ENCODE peak calls at places on chromosome 5, in seven cellular contexts. One of them, this sample, is unnamed.

GRCh38 chr5:77957-78804 is 13.8 kb upstream of the PLEKHG4B start:
- DNase-seq in renal cortical epithelial cell: no peak
- DNase-seq in heart right ventricle: peak; percentile 31
- DNase-seq in aorta: peak; percentile 51
- DNase-seq in substantia nigra: no peak
- DNase-seq in stimulated activated CD4-positive, alpha-beta T cell treated with anti-CD3 and anti-CD28 coated beads, Interleukin-1b, Interleukin-23, amount 100 ng/mL, for 24 hours: no peak
- DNase-seq in ELR: peak; percentile 80
- DNase-seq in this sample: peak; percentile 22

GRCh38 chr5:79544136-79544535 is 30.2 kb upstream of the HOMER1 start:
- DNase-seq in renal cortical epithelial cell: no peak
- DNase-seq in heart right ventricle: peak; percentile 55
- DNase-seq in aorta: no peak
- DNase-seq in substantia nigra: no peak
- DNase-seq in stimulated activated CD4-positive, alpha-beta T cell treated with anti-CD3 and anti-CD28 coated beads, Interleukin-1b, Interleukin-23, amount 100 ng/mL, for 24 hours: no peak
- DNase-seq in ELR: no peak
- DNase-seq in this sample: no peak

GRCh38 chr5:9895305-9895650 is 265.1 kb upstream of the TAS2R1 start:
- DNase-seq in renal cortical epithelial cell: no peak
- DNase-seq in heart right ventricle: no peak
- DNase-seq in aorta: no peak
- DNase-seq in substantia nigra: no peak
- DNase-seq in stimulated activated CD4-positive, alpha-beta T cell treated with anti-CD3 and anti-CD28 coated beads, Interleukin-1b, Interleukin-23, amount 100 ng/mL, for 24 hours: no peak
- DNase-seq in ELR: no peak
- DNase-seq in this sample: no peak

GRCh38 chr5:179258922-179259730 is 86.1 kb downstream of the ADAMTS2 start:
- DNase-seq in renal cortical epithelial cell: no peak
- DNase-seq in heart right ventricle: no peak
- DNase-seq in aorta: peak; percentile 69
- DNase-seq in substantia nigra: no peak
- DNase-seq in stimulated activated CD4-positive, alpha-beta T cell treated with anti-CD3 and anti-CD28 coated beads, Interleukin-1b, Interleukin-23, amount 100 ng/mL, for 24 hours: no peak
- DNase-seq in ELR: peak; percentile 98
- DNase-seq in this sample: no peak

GRCh38 chr5:143106175-143106574 is 297.3 kb downstream of the NR3C1 start:
- DNase-seq in renal cortical epithelial cell: peak; percentile 79
- DNase-seq in heart right ventricle: peak; percentile 51
- DNase-seq in aorta: no peak
- DNase-seq in substantia nigra: no peak
- DNase-seq in stimulated activated CD4-positive, alpha-beta T cell treated with anti-CD3 and anti-CD28 coated beads, Interleukin-1b, Interleukin-23, amount 100 ng/mL, for 24 hours: no peak
- DNase-seq in ELR: peak; percentile 70
- DNase-seq in this sample: no peak

GRCh38 chr5:131417240-131417869 is 153.5 kb downstream of the CDC42SE2 start:
- DNase-seq in renal cortical epithelial cell: peak; percentile 67
- DNase-seq in heart right ventricle: peak; percentile 78
- DNase-seq in aorta: peak; percentile 92
- DNase-seq in substantia nigra: peak; percentile 34
- DNase-seq in stimulated activated CD4-positive, alpha-beta T cell treated with anti-CD3 and anti-CD28 coated beads, Interleukin-1b, Interleukin-23, amount 100 ng/mL, for 24 hours: peak; percentile 78
- DNase-seq in ELR: peak; percentile 76
- DNase-seq in this sample: no peak

GRCh38 chr5:148120317-148120716 is 48.0 kb upstream of the SPINK14 start:
- DNase-seq in renal cortical epithelial cell: no peak
- DNase-seq in heart right ventricle: no peak
- DNase-seq in aorta: no peak
- DNase-seq in substantia nigra: no peak
- DNase-seq in stimulated activated CD4-positive, alpha-beta T cell treated with anti-CD3 and anti-CD28 coated beads, Interleukin-1b, Interleukin-23, amount 100 ng/mL, for 24 hours: no peak
- DNase-seq in ELR: no peak
- DNase-seq in this sample: no peak

GRCh38 chr5:74973694-74974093 is 78.7 kb downstream of the GCNT4 start:
- DNase-seq in renal cortical epithelial cell: no peak
- DNase-seq in heart right ventricle: no peak
- DNase-seq in aorta: no peak
- DNase-seq in substantia nigra: no peak
- DNase-seq in stimulated activated CD4-positive, alpha-beta T cell treated with anti-CD3 and anti-CD28 coated beads, Interleukin-1b, Interleukin-23, amount 100 ng/mL, for 24 hours: no peak
- DNase-seq in ELR: no peak
- DNase-seq in this sample: no peak

GRCh38 chr5:59813761-59814562 is 79.6 kb downstream of the PDE4D start:
- DNase-seq in renal cortical epithelial cell: peak; percentile 81
- DNase-seq in heart right ventricle: no peak
- DNase-seq in aorta: no peak
- DNase-seq in substantia nigra: no peak
- DNase-seq in stimulated activated CD4-positive, alpha-beta T cell treated with anti-CD3 and anti-CD28 coated beads, Interleukin-1b, Interleukin-23, amount 100 ng/mL, for 24 hours: no peak
- DNase-seq in ELR: peak; percentile 77
- DNase-seq in this sample: no peak

GRCh38 chr5:170619869-170620268 is 116.0 kb downstream of the KCNIP1 start:
- DNase-seq in renal cortical epithelial cell: no peak
- DNase-seq in heart right ventricle: no peak
- DNase-seq in aorta: no peak
- DNase-seq in substantia nigra: no peak
- DNase-seq in stimulated activated CD4-positive, alpha-beta T cell treated with anti-CD3 and anti-CD28 coated beads, Interleukin-1b, Interleukin-23, amount 100 ng/mL, for 24 hours: no peak
- DNase-seq in ELR: no peak
- DNase-seq in this sample: no peak

GRCh38 chr5:159022178-159022556 is 77.5 kb downstream of the EBF1 start:
- DNase-seq in renal cortical epithelial cell: peak; percentile 46
- DNase-seq in heart right ventricle: peak; percentile 67
- DNase-seq in aorta: peak; percentile 85
- DNase-seq in substantia nigra: no peak
- DNase-seq in stimulated activated CD4-positive, alpha-beta T cell treated with anti-CD3 and anti-CD28 coated beads, Interleukin-1b, Interleukin-23, amount 100 ng/mL, for 24 hours: no peak
- DNase-seq in ELR: peak; percentile 69
- DNase-seq in this sample: no peak

GRCh38 chr5:142769793-142770649 is at the start of gene ARHGAP26:
- DNase-seq in renal cortical epithelial cell: peak; percentile 86
- DNase-seq in heart right ventricle: peak; percentile 98
- DNase-seq in aorta: peak; percentile 99
- DNase-seq in substantia nigra: peak; percentile 91
- DNase-seq in stimulated activated CD4-positive, alpha-beta T cell treated with anti-CD3 and anti-CD28 coated beads, Interleukin-1b, Interleukin-23, amount 100 ng/mL, for 24 hours: peak; percentile 93
- DNase-seq in ELR: peak; percentile 97
- DNase-seq in this sample: peak; percentile 91

GRCh38 chr5:127777957-127778356 is 74.8 kb downstream of the CCDC192 start:
- DNase-seq in renal cortical epithelial cell: no peak
- DNase-seq in heart right ventricle: no peak
- DNase-seq in aorta: no peak
- DNase-seq in substantia nigra: no peak
- DNase-seq in stimulated activated CD4-positive, alpha-beta T cell treated with anti-CD3 and anti-CD28 coated beads, Interleukin-1b, Interleukin-23, amount 100 ng/mL, for 24 hours: no peak
- DNase-seq in ELR: no peak
- DNase-seq in this sample: no peak

GRCh38 chr5:116571568-116572321 is 2.9 kb downstream of the SEMA6A start:
- DNase-seq in renal cortical epithelial cell: peak; percentile 41
- DNase-seq in heart right ventricle: no peak
- DNase-seq in aorta: no peak
- DNase-seq in substantia nigra: no peak
- DNase-seq in stimulated activated CD4-positive, alpha-beta T cell treated with anti-CD3 and anti-CD28 coated beads, Interleukin-1b, Interleukin-23, amount 100 ng/mL, for 24 hours: no peak
- DNase-seq in ELR: no peak
- DNase-seq in this sample: no peak

GRCh38 chr5:2991884-2992283 is 240.4 kb upstream of the IRX2 start:
- DNase-seq in renal cortical epithelial cell: no peak
- DNase-seq in heart right ventricle: no peak
- DNase-seq in aorta: no peak
- DNase-seq in substantia nigra: no peak
- DNase-seq in stimulated activated CD4-positive, alpha-beta T cell treated with anti-CD3 and anti-CD28 coated beads, Interleukin-1b, Interleukin-23, amount 100 ng/mL, for 24 hours: no peak
- DNase-seq in ELR: no peak
- DNase-seq in this sample: no peak

GRCh38 chr5:143017992-143018391 is 247.8 kb downstream of the ARHGAP26 start:
- DNase-seq in renal cortical epithelial cell: no peak
- DNase-seq in heart right ventricle: no peak
- DNase-seq in aorta: no peak
- DNase-seq in substantia nigra: no peak
- DNase-seq in stimulated activated CD4-positive, alpha-beta T cell treated with anti-CD3 and anti-CD28 coated beads, Interleukin-1b, Interleukin-23, amount 100 ng/mL, for 24 hours: no peak
- DNase-seq in ELR: no peak
- DNase-seq in this sample: no peak

GRCh38 chr5:154312000-154312399 is 121.5 kb downstream of the GALNT10 start:
- DNase-seq in renal cortical epithelial cell: no peak
- DNase-seq in heart right ventricle: no peak
- DNase-seq in aorta: no peak
- DNase-seq in substantia nigra: no peak
- DNase-seq in stimulated activated CD4-positive, alpha-beta T cell treated with anti-CD3 and anti-CD28 coated beads, Interleukin-1b, Interleukin-23, amount 100 ng/mL, for 24 hours: no peak
- DNase-seq in ELR: no peak
- DNase-seq in this sample: no peak

GRCh38 chr5:38709678-38710306 is 136.0 kb upstream of the OSMR start:
- DNase-seq in renal cortical epithelial cell: no peak
- DNase-seq in heart right ventricle: no peak
- DNase-seq in aorta: no peak
- DNase-seq in substantia nigra: no peak
- DNase-seq in stimulated activated CD4-positive, alpha-beta T cell treated with anti-CD3 and anti-CD28 coated beads, Interleukin-1b, Interleukin-23, amount 100 ng/mL, for 24 hours: no peak
- DNase-seq in ELR: no peak
- DNase-seq in this sample: no peak

GRCh38 chr5:111158105-111158744 is 66.0 kb upstream of the CAMK4 start:
- DNase-seq in renal cortical epithelial cell: peak; percentile 74
- DNase-seq in heart right ventricle: peak; percentile 73
- DNase-seq in aorta: no peak
- DNase-seq in substantia nigra: peak; percentile 9
- DNase-seq in stimulated activated CD4-positive, alpha-beta T cell treated with anti-CD3 and anti-CD28 coated beads, Interleukin-1b, Interleukin-23, amount 100 ng/mL, for 24 hours: peak; percentile 69
- DNase-seq in ELR: peak; percentile 78
- DNase-seq in this sample: peak; percentile 22

GRCh38 chr5:144142030-144142825 is 28.2 kb downstream of the YIPF5 start:
- DNase-seq in renal cortical epithelial cell: peak; percentile 59
- DNase-seq in heart right ventricle: no peak
- DNase-seq in aorta: no peak
- DNase-seq in substantia nigra: no peak
- DNase-seq in stimulated activated CD4-positive, alpha-beta T cell treated with anti-CD3 and anti-CD28 coated beads, Interleukin-1b, Interleukin-23, amount 100 ng/mL, for 24 hours: no peak
- DNase-seq in ELR: peak; percentile 72
- DNase-seq in this sample: peak; percentile 7

GRCh38 chr5:99586878-99587277 is 658.1 kb upstream of the CHD1 start:
- DNase-seq in renal cortical epithelial cell: no peak
- DNase-seq in heart right ventricle: no peak
- DNase-seq in aorta: no peak
- DNase-seq in substantia nigra: no peak
- DNase-seq in stimulated activated CD4-positive, alpha-beta T cell treated with anti-CD3 and anti-CD28 coated beads, Interleukin-1b, Interleukin-23, amount 100 ng/mL, for 24 hours: no peak
- DNase-seq in ELR: no peak
- DNase-seq in this sample: no peak

GRCh38 chr5:171311698-171312083 is 2.6 kb downstream of the TLX3 start:
- DNase-seq in renal cortical epithelial cell: no peak
- DNase-seq in heart right ventricle: no peak
- DNase-seq in aorta: no peak
- DNase-seq in substantia nigra: no peak
- DNase-seq in stimulated activated CD4-positive, alpha-beta T cell treated with anti-CD3 and anti-CD28 coated beads, Interleukin-1b, Interleukin-23, amount 100 ng/mL, for 24 hours: no peak
- DNase-seq in ELR: no peak
- DNase-seq in this sample: no peak

GRCh38 chr5:145939532-145940065 is 3.2 kb downstream of the SH3RF2 start:
- DNase-seq in renal cortical epithelial cell: no peak
- DNase-seq in heart right ventricle: no peak
- DNase-seq in aorta: no peak
- DNase-seq in substantia nigra: no peak
- DNase-seq in stimulated activated CD4-positive, alpha-beta T cell treated with anti-CD3 and anti-CD28 coated beads, Interleukin-1b, Interleukin-23, amount 100 ng/mL, for 24 hours: no peak
- DNase-seq in ELR: no peak
- DNase-seq in this sample: no peak

GRCh38 chr5:154570572-154571324 is 92.7 kb upstream of the HAND1 start:
- DNase-seq in renal cortical epithelial cell: no peak
- DNase-seq in heart right ventricle: no peak
- DNase-seq in aorta: no peak
- DNase-seq in substantia nigra: no peak
- DNase-seq in stimulated activated CD4-positive, alpha-beta T cell treated with anti-CD3 and anti-CD28 coated beads, Interleukin-1b, Interleukin-23, amount 100 ng/mL, for 24 hours: no peak
- DNase-seq in ELR: no peak
- DNase-seq in this sample: no peak

This sample was measured in GM18507.